ENCODE peak calls at places on chromosomes 11 and 22, in seven cellular contexts. H, O, N, U, R, D and Y are unnamed samples.

GRCh38 chr11:16252373-16252772 is 104.0 kb downstream of the SOX6 start:
- DNase-seq in H (no peak), O (no peak), N (no peak), U (peak; percentile 20), R (no peak), D (peak; percentile 1), Y (no peak)

GRCh38 chr11:119175493-119176077 is 7.1 kb downstream of the NLRX1 start:
- DNase-seq in H (peak; percentile 11), O (no peak), N (no peak), U (no peak), R (no peak), D (no peak), Y (no peak)

GRCh38 chr11:131973017-131973416 is 602.6 kb downstream of the NTM start:
- DNase-seq in H (no peak), O (no peak), N (no peak), U (no peak), R (no peak), D (no peak), Y (no peak)

GRCh38 chr11:67397986-67398660 is 3.5 kb downstream of the PPP1CA start:
- DNase-seq in H (no peak), O (no peak), N (no peak), U (no peak), R (no peak), D (no peak), Y (no peak)

GRCh38 chr11:111303476-111303875 is 5.1 kb downstream of the POU2AF3 start:
- DNase-seq in H (peak; percentile 80), O (no peak), N (no peak), U (no peak), R (no peak), D (no peak), Y (no peak)

GRCh38 chr11:122668562-122669090 is 13.1 kb downstream of the UBASH3B start:
- DNase-seq in H (no peak), O (no peak), N (no peak), U (no peak), R (no peak), D (no peak), Y (no peak)

GRCh38 chr11:15720460-15720859 is 605.7 kb downstream of the INSC start:
- DNase-seq in H (peak; percentile 30), O (no peak), N (no peak), U (no peak), R (no peak), D (no peak), Y (no peak)

GRCh38 chr11:44632466-44633123 is 67.1 kb downstream of the CD82 start:
- DNase-seq in H (no peak), O (no peak), N (no peak), U (peak; percentile 62), R (no peak), D (peak; percentile 78), Y (peak; percentile 17)

GRCh38 chr22:42330953-42331525 is 60.6 kb upstream of the TCF20 start:
- DNase-seq in H (peak; percentile 12), O (no peak), N (no peak), U (no peak), R (no peak), D (no peak), Y (no peak)

GRCh38 chr22:32590556-32590955 is 115.9 kb downstream of the FBXO7 start:
- DNase-seq in H (no peak), O (no peak), N (no peak), U (no peak), R (no peak), D (no peak), Y (no peak)

GRCh38 chr22:41132555-41132954 is 40.2 kb downstream of the EP300 start:
- DNase-seq in H (no peak), O (no peak), N (no peak), U (no peak), R (no peak), D (no peak), Y (no peak)

GRCh38 chr11:65425971-65426838 is 3.6 kb downstream of the NEAT1 start:
- DNase-seq in H (no peak), O (no peak), N (peak; percentile 46), U (peak; percentile 42), R (no peak), D (no peak), Y (no peak)

GRCh38 chr22:39097098-39098020 is at the start of gene APOBEC3H:
- DNase-seq in H (no peak), O (no peak), N (peak; percentile 60), U (peak; percentile 8), R (no peak), D (peak; percentile 42), Y (no peak)

GRCh38 chr11:109960831-109961230 is 132.4 kb upstream of the ZC3H12C start:
- DNase-seq in H (no peak), O (no peak), N (no peak), U (no peak), R (no peak), D (peak; percentile 8), Y (no peak)

GRCh38 chr11:68889948-68890446 is 13.6 kb downstream of the MRPL21 start:
- DNase-seq in H (no peak), O (no peak), N (no peak), U (no peak), R (no peak), D (peak; percentile 92), Y (no peak)

GRCh38 chr11:116194156-116194904 is 578.5 kb downstream of the BUD13 start:
- DNase-seq in H (no peak), O (no peak), N (no peak), U (no peak), R (no peak), D (no peak), Y (no peak)

GRCh38 chr11:121418625-121419114 is 33.4 kb upstream of the SORL1 start:
- DNase-seq in H (no peak), O (peak; percentile 29), N (peak; percentile 10), U (no peak), R (no peak), D (no peak), Y (peak; percentile 44)

GRCh38 chr11:19988598-19988997 is 171.7 kb downstream of the DBX1 start:
- DNase-seq in H (no peak), O (no peak), N (no peak), U (no peak), R (no peak), D (peak; percentile 58), Y (no peak)

GRCh38 chr11:39673994-39674393 is 1785.5 kb downstream of the LRRC4C start:
- DNase-seq in H (no peak), O (no peak), N (no peak), U (no peak), R (no peak), D (no peak), Y (no peak)

GRCh38 chr11:33329705-33330329 is 72.6 kb downstream of the HIPK3 start:
- DNase-seq in H (peak; percentile 21), O (peak; percentile 19), N (peak; percentile 17), U (peak; percentile 60), R (peak; percentile 23), D (peak; percentile 36), Y (peak; percentile 15)

GRCh38 chr22:26484360-26484706 is 656 bp downstream of the SRRD start:
- DNase-seq in H (no peak), O (no peak), N (no peak), U (no peak), R (no peak), D (no peak), Y (peak; percentile 14)

GRCh38 chr11:104163100-104164027 is 583 bp downstream of the PDGFD start:
- DNase-seq in H (peak; percentile 47), O (no peak), N (no peak), U (peak; percentile 32), R (no peak), D (peak; percentile 35), Y (no peak)

GRCh38 chr11:70129051-70129592 is 51.0 kb downstream of the ANO1 start:
- DNase-seq in H (no peak), O (no peak), N (no peak), U (no peak), R (no peak), D (peak; percentile 62), Y (no peak)

GRCh38 chr22:50473855-50474671 is 772 bp downstream of the SBF1 start:
- DNase-seq in H (no peak), O (no peak), N (peak; percentile 31), U (peak; percentile 36), R (no peak), D (peak; percentile 89), Y (no peak)

GRCh38 chr11:12777208-12777874 is 103.1 kb downstream of the TEAD1 start:
- DNase-seq in H (peak; percentile 34), O (no peak), N (no peak), U (no peak), R (no peak), D (no peak), Y (no peak)

GRCh38 chr22:38180841-38181452 is 683 bp downstream of the PLA2G6 start:
- DNase-seq in H (no peak), O (no peak), N (peak; percentile 12), U (peak; percentile 33), R (no peak), D (no peak), Y (peak; percentile 22)

GRCh38 chr22:30890689-30891442 is 77.7 kb downstream of the MORC2 start:
- DNase-seq in H (no peak), O (peak; percentile 6), N (no peak), U (peak; percentile 10), R (no peak), D (peak; percentile 90), Y (no peak)

GRCh38 chr11:106447631-106448191 is 370.2 kb downstream of the AASDHPPT start:
- DNase-seq in H (no peak), O (no peak), N (no peak), U (no peak), R (no peak), D (no peak), Y (no peak)

GRCh38 chr11:2443881-2444300 is 423 bp downstream of the TRPM5 start:
- DNase-seq in H (no peak), O (no peak), N (no peak), U (no peak), R (no peak), D (no peak), Y (no peak)

GRCh38 chr11:42465613-42466012 is 846.2 kb upstream of the API5 start:
- DNase-seq in H (peak; percentile 90), O (no peak), N (no peak), U (no peak), R (no peak), D (no peak), Y (no peak)

GRCh38 chr11:133930767-133931448 is 25.9 kb downstream of the IGSF9B start:
- DNase-seq in H (no peak), O (no peak), N (no peak), U (no peak), R (no peak), D (peak; percentile 98), Y (no peak)

GRCh38 chr11:103396237-103396636 is 287.0 kb downstream of the DYNC2H1 start:
- DNase-seq in H (no peak), O (no peak), N (no peak), U (no peak), R (no peak), D (no peak), Y (no peak)

GRCh38 chr11:76629853-76630599 is 40.5 kb downstream of the LRRC32 start:
- DNase-seq in H (peak; percentile 10), O (no peak), N (peak; percentile 11), U (no peak), R (no peak), D (peak; percentile 40), Y (no peak)

GRCh38 chr11:134664447-134664846 is 252.4 kb upstream of the B3GAT1 start:
- DNase-seq in H (no peak), O (no peak), N (no peak), U (no peak), R (no peak), D (no peak), Y (no peak)

GRCh38 chr22:36258750-36259619 is 6.1 kb downstream of the APOL1 start:
- DNase-seq in H (peak; percentile 70), O (no peak), N (peak; percentile 33), U (no peak), R (no peak), D (peak; percentile 72), Y (no peak)

GRCh38 chr11:33376331-33377099 is 119.3 kb downstream of the HIPK3 start:
- DNase-seq in H (no peak), O (no peak), N (no peak), U (no peak), R (no peak), D (peak; percentile 78), Y (no peak)